ENCODE peak calls at places on chromosomes 12 and 14, in ten cellular contexts. D, O, H, G, N, T, E, I, X and P are unnamed samples.

GRCh38 chr14:35046751-35047536 is 872 bp downstream of the FAM177A1 start:
- DNase-seq in D (no peak), O (peak; percentile 77), H (no peak), G (no peak), N (peak; percentile 61), T (peak; percentile 58), E (no peak), I (no peak), X (peak; percentile 5), P (no peak)

GRCh38 chr12:57637364-57637763 is 4.4 kb upstream of the B4GALNT1 start:
- DNase-seq in D (no peak), O (no peak), H (no peak), G (no peak), N (no peak), T (no peak), E (no peak), I (no peak), X (no peak), P (no peak)

GRCh38 chr12:7869137-7869536 is 3.6 kb downstream of the SLC2A14 start:
- DNase-seq in D (no peak), O (no peak), H (no peak), G (no peak), N (no peak), T (no peak), E (no peak), I (no peak), X (no peak), P (no peak)

GRCh38 chr12:26821212-26821701 is 11.7 kb downstream of the ITPR2 start:
- DNase-seq in D (no peak), O (no peak), H (no peak), G (no peak), N (no peak), T (no peak), E (no peak), I (no peak), X (peak; percentile 69), P (no peak)

GRCh38 chr12:107330901-107331431 is 237.6 kb upstream of the CRY1 start:
- DNase-seq in D (no peak), O (no peak), H (no peak), G (no peak), N (no peak), T (no peak), E (no peak), I (no peak), X (no peak), P (no peak)

GRCh38 chr12:123043536-123044001 is 63.1 kb downstream of the ARL6IP4 start:
- DNase-seq in D (peak; percentile 51), O (peak; percentile 86), H (no peak), G (peak; percentile 27), N (peak; percentile 81), T (peak; percentile 87), E (no peak), I (peak; percentile 77), X (peak; percentile 75), P (peak; percentile 95)

GRCh38 chr14:41785696-41786095 is 179.0 kb downstream of the LRFN5 start:
- DNase-seq in D (peak; percentile 4), O (no peak), H (no peak), G (no peak), N (no peak), T (no peak), E (no peak), I (no peak), X (no peak), P (no peak)

GRCh38 chr14:84006643-84007137 is 1523.3 kb upstream of the FLRT2 start:
- DNase-seq in D (no peak), O (no peak), H (no peak), G (no peak), N (no peak), T (no peak), E (no peak), I (no peak), X (peak; percentile 96), P (no peak)

GRCh38 chr12:2666411-2666810 is 128.4 kb upstream of the FKBP4 start:
- DNase-seq in D (no peak), O (no peak), H (no peak), G (no peak), N (peak; percentile 2), T (no peak), E (no peak), I (no peak), X (no peak), P (peak; percentile 37)

GRCh38 chr12:27936196-27936595 is 36.3 kb downstream of the PTHLH start:
- DNase-seq in D (no peak), O (no peak), H (no peak), G (no peak), N (no peak), T (no peak), E (no peak), I (no peak), X (no peak), P (no peak)

GRCh38 chr12:76346798-76347420 is 1.3 kb downstream of the BBS10 start:
- DNase-seq in D (no peak), O (no peak), H (no peak), G (no peak), N (no peak), T (no peak), E (peak; percentile 25), I (peak; percentile 29), X (peak; percentile 72), P (no peak)

GRCh38 chr12:41967668-41968649 is 176.7 kb downstream of the GXYLT1 start:
- DNase-seq in D (no peak), O (no peak), H (no peak), G (peak; percentile 58), N (no peak), T (no peak), E (no peak), I (peak; percentile 14), X (peak; percentile 17), P (no peak)

GRCh38 chr14:64542839-64543207 is 2.3 kb downstream of the HSPA2 start:
- DNase-seq in D (no peak), O (no peak), H (no peak), G (no peak), N (no peak), T (no peak), E (no peak), I (no peak), X (no peak), P (no peak)
- H3K4me3 ChIP-seq in D (peak overlapping the region; percentile 60), O (peak overlapping the region; percentile 70), H (peak overlapping the region; percentile 56), G (peak overlapping the region; percentile 61), N (peak overlapping the region; percentile 71), T (peak overlapping the region; percentile 70), E (no peak overlapping the region), I (no peak overlapping the region), X (peak overlapping the region; percentile 35), P (peak overlapping the region; percentile 60)

DNA sequence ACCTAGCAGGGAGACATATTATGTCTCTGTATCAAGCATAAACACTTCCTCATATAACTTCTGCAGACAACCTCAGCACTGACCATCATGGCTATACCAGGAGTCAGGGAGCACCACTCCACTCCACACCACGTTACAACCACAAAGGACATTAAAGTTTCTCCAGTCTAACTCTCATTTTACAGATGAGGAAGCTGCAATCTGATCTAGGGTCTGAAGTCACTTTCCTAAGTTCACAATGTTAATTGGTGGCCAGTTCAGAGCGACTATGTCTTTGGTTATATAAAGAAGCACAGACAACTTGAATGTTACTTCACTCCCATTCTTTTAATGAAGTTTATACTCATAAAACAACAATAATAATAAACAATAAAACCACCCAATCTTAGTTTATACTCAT is 72.6 kb upstream of the SSTR1 start:
- DNase-seq in D (no peak), O (no peak), H (no peak), G (no peak), N (no peak), T (no peak), E (no peak), I (no peak), X (no peak), P (no peak)
- H3K9me3 ChIP-seq in D (no peaks in the 10 kb centered on the region), O (no peaks in the 10 kb centered on the region), H (no peaks in the 10 kb centered on the region), G (no peaks in the 10 kb centered on the region), N (no peaks in the 10 kb centered on the region), T (no peaks in the 10 kb centered on the region), E (no peaks in the 10 kb centered on the region), I (no peaks in the 10 kb centered on the region), X (no peaks in the 10 kb centered on the region), P (no peaks in the 10 kb centered on the region)

GRCh38 chr14:21054123-21054767 is 3.4 kb upstream of the RNASE8 start:
- DNase-seq in D (no peak), O (peak; percentile 58), H (no peak), G (no peak), N (no peak), T (no peak), E (no peak), I (no peak), X (no peak), P (no peak)
- TF ChIP-seq POLR2AphosphoS5 in D (no peak), O (no peak), H (no peak), G (no peak), N (no peak), T (no peak), E (no peak), I (no peak), X (no peak), P (no peak)

DNA sequence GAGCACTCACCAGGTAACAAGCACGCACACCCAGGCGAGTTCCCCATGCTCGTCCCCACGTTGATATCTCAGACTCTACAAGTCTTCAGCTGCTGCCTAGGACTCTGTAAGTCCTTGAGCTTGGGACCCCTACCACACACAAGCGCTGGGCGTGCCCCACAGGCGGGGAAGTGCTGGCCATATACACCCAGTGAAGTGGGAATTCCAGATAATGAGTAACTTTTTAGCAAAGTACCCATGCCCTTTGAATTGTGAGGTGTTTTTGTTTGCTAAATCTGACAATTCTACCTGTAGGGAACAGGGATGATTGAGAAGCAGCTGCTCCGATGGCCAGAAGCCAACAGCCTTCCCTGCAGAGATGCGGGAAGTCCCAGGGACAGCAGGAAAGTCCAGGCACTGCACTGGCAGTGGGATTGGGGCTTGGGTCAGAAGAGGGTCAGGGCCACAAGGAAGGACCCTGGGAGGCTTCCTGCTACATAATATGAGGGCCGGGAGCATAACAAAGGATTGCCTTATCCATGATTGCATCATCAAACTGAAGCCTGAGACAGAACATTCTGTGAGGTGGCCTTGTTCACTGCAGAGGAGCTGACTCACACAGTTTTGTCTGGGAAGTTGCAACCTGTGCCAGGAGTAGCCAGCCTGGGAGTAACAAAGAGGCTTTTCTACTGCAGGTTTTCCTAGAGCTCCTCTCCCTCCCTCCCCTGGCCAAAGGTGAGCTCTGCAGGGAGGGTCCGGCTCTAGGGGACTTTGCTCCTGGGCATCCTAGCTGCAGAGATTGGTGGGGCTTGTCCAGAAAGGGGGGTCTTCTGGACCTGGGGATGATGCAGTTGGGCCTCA is 13.2 kb upstream of the SERPINA3 start:
- DNase-seq in D (no peak), O (peak; percentile 76), H (no peak), G (no peak), N (peak; percentile 74), T (peak; percentile 71), E (no peak), I (no peak), X (peak; percentile 77), P (peak; percentile 93)
- H3K4me3 ChIP-seq in D (no peak overlapping the region), O (no peak overlapping the region), H (no peak overlapping the region), G (no peak overlapping the region), N (peak overlapping the region; percentile 44), T (no peak overlapping the region), E (no peak overlapping the region), I (no peak overlapping the region), X (no peak overlapping the region), P (no peak overlapping the region)

DNA sequence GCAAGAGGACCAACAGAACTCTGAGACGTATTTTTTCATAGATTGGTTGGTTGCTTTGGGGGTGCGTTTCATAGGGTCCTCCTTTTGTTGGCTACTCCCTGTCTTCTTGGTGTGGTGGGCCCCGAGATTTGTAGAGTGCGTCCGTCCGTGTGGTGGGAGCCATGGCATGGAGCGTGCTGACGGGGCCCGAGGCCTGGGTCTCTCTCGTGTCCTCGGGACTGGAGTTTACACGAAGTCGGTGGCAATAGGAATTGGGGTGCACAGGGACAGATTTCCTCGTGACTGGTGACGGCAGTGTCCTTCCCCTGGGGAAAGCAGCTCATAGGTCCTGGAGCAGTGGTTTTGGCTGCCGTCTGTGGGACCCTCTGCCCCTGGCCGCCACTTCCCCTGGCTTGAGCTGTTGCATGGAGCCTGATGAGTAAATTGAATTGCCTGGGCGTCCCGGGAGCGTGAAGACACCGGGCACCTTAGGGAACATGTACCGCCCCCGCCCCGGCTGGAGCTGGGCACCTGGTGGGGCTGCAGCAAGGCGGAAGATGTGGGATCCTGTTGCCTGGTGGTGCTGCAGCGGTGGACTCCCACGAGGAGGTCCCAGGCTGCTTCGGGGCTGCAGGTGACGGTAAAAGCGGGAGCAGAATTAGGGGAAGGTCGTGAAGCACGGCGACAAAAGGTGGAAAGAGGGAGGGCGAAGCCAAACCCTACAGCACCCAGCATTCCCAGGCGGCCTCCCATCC is 153.7 kb upstream of the ALG10B start:
- DNase-seq in D (no peak), O (no peak), H (no peak), G (no peak), N (peak; percentile 47), T (no peak), E (no peak), I (no peak), X (no peak), P (no peak)
- H3K9me3 ChIP-seq in D (no peaks in the 10 kb centered on the region), O (no peaks in the 10 kb centered on the region), H (no peaks in the 10 kb centered on the region), G (peaks cover 41% of the 10 kb centered on the region), N (peaks cover 20% of the 10 kb centered on the region), T (no peaks in the 10 kb centered on the region), E (no peaks in the 10 kb centered on the region), I (no peaks in the 10 kb centered on the region), X (peaks cover 6% of the 10 kb centered on the region), P (no peaks in the 10 kb centered on the region)